ENCODE peak calls at places on chromosomes 12 and 14, in seven cellular contexts. One of them, this sample, is unnamed.
A peak's percentile ranks its signal among the peaks of the same experiment; 100 is the strongest.

GRCh38 chr12:2752676-2753371 is 41.9 kb upstream of the FKBP4 start:
- DNase-seq in fibroblast of the aortic adventitia: peak; percentile 65
- DNase-seq in posterior vena cava: peak; percentile 95
- DNase-seq in neural progenitor cell: peak; percentile 96
- DNase-seq in A549: peak; percentile 49
- DNase-seq in progenitor cell of endocrine pancreas: peak; percentile 98
- DNase-seq in AG04450: peak; percentile 13
- DNase-seq in this sample: no peak

GRCh38 chr12:89933911-89934310 is 225.3 kb upstream of the ATP2B1 start:
- DNase-seq in neural progenitor cell: no peak
- DNase-seq in posterior vena cava: no peak
- DNase-seq in A549: no peak
- DNase-seq in fibroblast of the aortic adventitia: peak; percentile 93
- DNase-seq in progenitor cell of endocrine pancreas: no peak
- DNase-seq in AG04450: no peak
- DNase-seq in this sample: no peak

GRCh38 chr12:1776139-1776975 is 44.0 kb upstream of the LRTM2 start:
- DNase-seq in posterior vena cava: no peak
- DNase-seq in fibroblast of the aortic adventitia: peak; percentile 69
- DNase-seq in neural progenitor cell: peak; percentile 12
- DNase-seq in A549: peak; percentile 48
- DNase-seq in progenitor cell of endocrine pancreas: no peak
- DNase-seq in AG04450: no peak
- DNase-seq in this sample: no peak

GRCh38 chr14:51625170-51625569 is 26.5 kb upstream of the FRMD6 start:
- DNase-seq in AG04450: no peak
- DNase-seq in posterior vena cava: no peak
- DNase-seq in A549: no peak
- DNase-seq in fibroblast of the aortic adventitia: no peak
- DNase-seq in neural progenitor cell: no peak
- DNase-seq in progenitor cell of endocrine pancreas: no peak
- DNase-seq in this sample: no peak

GRCh38 chr12:98973395-98973794 is 328.3 kb downstream of the APAF1 start:
- DNase-seq in fibroblast of the aortic adventitia: peak; percentile 31
- DNase-seq in posterior vena cava: no peak
- DNase-seq in progenitor cell of endocrine pancreas: no peak
- DNase-seq in neural progenitor cell: no peak
- DNase-seq in AG04450: no peak
- DNase-seq in A549: peak; percentile 60
- DNase-seq in this sample: no peak

GRCh38 chr14:68380304-68380840 is 412.5 kb downstream of the ZFP36L1 start:
- DNase-seq in progenitor cell of endocrine pancreas: no peak
- DNase-seq in A549: no peak
- DNase-seq in fibroblast of the aortic adventitia: no peak
- DNase-seq in posterior vena cava: no peak
- DNase-seq in neural progenitor cell: no peak
- DNase-seq in AG04450: no peak
- DNase-seq in this sample: no peak

GRCh38 chr12:11499802-11500201 is 104.4 kb upstream of the PRB2 start:
- DNase-seq in neural progenitor cell: no peak
- DNase-seq in posterior vena cava: no peak
- DNase-seq in AG04450: no peak
- DNase-seq in progenitor cell of endocrine pancreas: no peak
- DNase-seq in fibroblast of the aortic adventitia: no peak
- DNase-seq in A549: no peak
- DNase-seq in this sample: peak; percentile 35

GRCh38 chr14:68810173-68811153 is 17.6 kb upstream of the ZFP36L1 start:
- DNase-seq in A549: no peak
- DNase-seq in posterior vena cava: no peak
- DNase-seq in neural progenitor cell: no peak
- DNase-seq in fibroblast of the aortic adventitia: no peak
- DNase-seq in AG04450: no peak
- DNase-seq in progenitor cell of endocrine pancreas: no peak
- DNase-seq in this sample: no peak

GRCh38 chr14:41144370-41144769 is 462.3 kb upstream of the LRFN5 start:
- DNase-seq in progenitor cell of endocrine pancreas: no peak
- DNase-seq in AG04450: no peak
- DNase-seq in neural progenitor cell: no peak
- DNase-seq in A549: no peak
- DNase-seq in posterior vena cava: no peak
- DNase-seq in fibroblast of the aortic adventitia: no peak
- DNase-seq in this sample: no peak

GRCh38 chr12:79988368-79988767 is 53.5 kb upstream of the PPP1R12A start:
- DNase-seq in progenitor cell of endocrine pancreas: no peak
- DNase-seq in neural progenitor cell: no peak
- DNase-seq in AG04450: no peak
- DNase-seq in posterior vena cava: no peak
- DNase-seq in fibroblast of the aortic adventitia: peak; percentile 30
- DNase-seq in A549: no peak
- DNase-seq in this sample: peak; percentile 40

GRCh38 chr12:31204995-31205582 is 120.9 kb downstream of the SINHCAF start:
- DNase-seq in fibroblast of the aortic adventitia: peak; percentile 47
- DNase-seq in AG04450: no peak
- DNase-seq in posterior vena cava: no peak
- DNase-seq in neural progenitor cell: no peak
- DNase-seq in A549: no peak
- DNase-seq in progenitor cell of endocrine pancreas: no peak
- DNase-seq in this sample: no peak

GRCh38 chr12:41512531-41512930 is 324.4 kb downstream of the PDZRN4 start:
- DNase-seq in posterior vena cava: no peak
- DNase-seq in A549: no peak
- DNase-seq in progenitor cell of endocrine pancreas: no peak
- DNase-seq in fibroblast of the aortic adventitia: no peak
- DNase-seq in AG04450: no peak
- DNase-seq in neural progenitor cell: no peak
- DNase-seq in this sample: no peak

GRCh38 chr12:93950321-93950720 is 198.1 kb upstream of the PLXNC1 start:
- DNase-seq in progenitor cell of endocrine pancreas: no peak
- DNase-seq in AG04450: no peak
- DNase-seq in fibroblast of the aortic adventitia: peak; percentile 68
- DNase-seq in neural progenitor cell: no peak
- DNase-seq in A549: no peak
- DNase-seq in posterior vena cava: no peak
- DNase-seq in this sample: no peak